ENCODE peak calls at places on chromosomes 12 and 14, in seven cellular contexts. X is prostate gland, W is upper lobe of right lung, S is IMR-90, P is HCT116, F is lower lobe of right lung, I is ascending aorta. Y is an unnamed sample.
A peak's percentile ranks its signal among the peaks of the same experiment; 100 is the strongest.

GRCh38 chr14:91284146-91284790 is 39.8 kb upstream of the GPR68 start:
- DNase-seq in F (peak; percentile 47), S (peak; percentile 71), W (no peak), X (no peak), I (no peak), P (no peak), Y (peak; percentile 42)

GRCh38 chr14:89131004-89131750 is 285.9 kb downstream of the FOXN3 start:
- DNase-seq in I (no peak), S (no peak), X (no peak), W (no peak), P (no peak), F (no peak), Y (peak; percentile 47)

GRCh38 chr12:101698782-101699347 is 1.4 kb downstream of the CHPT1 start:
- DNase-seq in P (no peak), F (no peak), W (no peak), S (peak; percentile 12), I (no peak), X (no peak), Y (no peak)

GRCh38 chr12:68796399-68796798 is 11.6 kb upstream of the MDM2 start:
- DNase-seq in W (no peak), P (no peak), X (no peak), S (no peak), F (no peak), I (no peak), Y (no peak)

GRCh38 chr12:6827982-6828670 is at the start of gene P3H3:
- DNase-seq in X (peak; percentile 33), I (no peak), F (no peak), W (no peak), P (no peak), S (peak; percentile 47), Y (no peak)

GRCh38 chr14:35867280-35867629 is 41.1 kb downstream of the BRMS1L start:
- DNase-seq in F (no peak), I (no peak), S (peak; percentile 5), P (no peak), W (no peak), X (no peak), Y (no peak)

GRCh38 chr14:105357626-105358025 is 40.7 kb upstream of the TEX22 start:
- DNase-seq in X (no peak), P (no peak), F (no peak), I (no peak), S (no peak), W (no peak), Y (no peak)

GRCh38 chr14:70665448-70666363 is 24.0 kb downstream of the TTC9 start:
- DNase-seq in F (peak; percentile 79), W (peak; percentile 75), I (no peak), X (peak; percentile 93), P (peak; percentile 45), S (no peak), Y (no peak)

GRCh38 chr12:96907681-96908163 is 665 bp downstream of the NEDD1 start:
- DNase-seq in I (no peak), W (no peak), P (no peak), X (peak; percentile 15), S (peak; percentile 25), F (no peak), Y (no peak)

GRCh38 chr12:120100630-120101029 is 15.9 kb downstream of the RAB35 start:
- DNase-seq in W (no peak), I (peak; percentile 88), S (peak; percentile 58), F (no peak), P (no peak), X (peak; percentile 29), Y (no peak)

GRCh38 chr12:71183018-71183417 is 25.2 kb upstream of the TSPAN8 start:
- DNase-seq in S (no peak), X (no peak), F (no peak), P (peak; percentile 44), W (no peak), I (no peak), Y (no peak)

GRCh38 chr12:25839470-25839869 is 119.0 kb upstream of the RASSF8 start:
- DNase-seq in S (peak; percentile 70), P (no peak), W (no peak), X (no peak), F (no peak), I (no peak), Y (no peak)

GRCh38 chr14:102592969-102593840 is 756 bp downstream of the RCOR1 start:
- DNase-seq in P (no peak), S (peak; percentile 26), X (peak; percentile 22), F (peak; percentile 72), I (peak; percentile 74), W (peak; percentile 84), Y (no peak)

GRCh38 chr12:93098077-93098476 is 169.0 kb upstream of the EEA1 start:
- DNase-seq in F (peak; percentile 70), P (peak; percentile 63), I (peak; percentile 78), S (peak; percentile 35), X (no peak), W (peak; percentile 65), Y (no peak)

GRCh38 chr12:49026678-49027480 is 8.3 kb upstream of the PRKAG1 start:
- DNase-seq in W (no peak), F (no peak), X (no peak), I (no peak), S (no peak), P (no peak), Y (no peak)

GRCh38 chr14:99643343-99643742 is 1.6 kb upstream of the HHIPL1 start:
- DNase-seq in X (no peak), F (no peak), W (no peak), I (no peak), P (no peak), S (no peak), Y (no peak)

GRCh38 chr14:61460853-61461611 is 139.7 kb downstream of the PRKCH start:
- DNase-seq in I (no peak), W (no peak), S (peak; percentile 26), P (no peak), X (no peak), F (no peak), Y (no peak)

GRCh38 chr12:108352591-108352990 is 13.5 kb upstream of the CMKLR1 start:
- DNase-seq in S (no peak), W (no peak), I (no peak), P (no peak), X (no peak), F (no peak), Y (no peak)

GRCh38 chr12:25585021-25585523 is 32.0 kb upstream of the LMNTD1 start:
- DNase-seq in S (peak; percentile 17), I (peak; percentile 69), F (no peak), W (no peak), X (peak; percentile 79), P (no peak), Y (no peak)

GRCh38 chr12:30694971-30695326 is 720 bp downstream of the IPO8 start:
- DNase-seq in W (peak; percentile 78), I (peak; percentile 72), F (peak; percentile 63), S (peak; percentile 35), X (peak; percentile 30), P (peak; percentile 21), Y (no peak)

GRCh38 chr12:48986720-48987291 is 8.7 kb downstream of the WNT1 start:
- DNase-seq in W (no peak), F (no peak), I (no peak), S (no peak), X (no peak), P (no peak), Y (no peak)

GRCh38 chr14:92088494-92088893 is 17.9 kb downstream of the ATXN3 start:
- DNase-seq in F (no peak), I (no peak), S (no peak), P (no peak), X (peak; percentile 37), W (no peak), Y (no peak)

GRCh38 chr14:73008501-73008900 is 18.4 kb downstream of the ZFYVE1 start:
- DNase-seq in S (peak; percentile 88), X (no peak), W (no peak), I (no peak), P (no peak), F (no peak), Y (peak; percentile 49)

DNA sequence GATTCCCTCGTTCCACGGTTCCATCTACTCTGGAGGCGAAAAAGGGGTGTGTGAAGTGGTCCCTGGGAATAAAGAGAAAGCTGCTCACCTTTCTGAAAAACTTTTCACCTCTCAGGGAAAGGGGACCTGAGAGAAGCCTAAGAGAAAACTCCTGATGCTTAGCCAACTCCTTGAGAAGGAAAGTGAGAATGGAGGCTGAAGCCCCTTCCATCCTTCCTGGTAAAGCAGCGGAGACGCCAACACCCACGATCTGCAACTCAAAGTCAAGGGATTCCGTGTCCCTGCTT is 110.0 kb downstream of the ARF6 start:
- DNase-seq in W (no peak), F (no peak), S (no peak), I (no peak), X (no peak), P (no peak), Y (no peak)
- H3K4me3 ChIP-seq in W (peak overlapping the region; percentile 64), F (peak overlapping the region; percentile 59), S (peak overlapping the region; percentile 44), I (peak overlapping the region; percentile 69), X (peak overlapping the region; percentile 52), P (peak overlapping the region; percentile 63), Y (peak overlapping the region; percentile 46)

GRCh38 chr14:77324816-77325745 is 4.2 kb downstream of the GSTZ1 start:
- DNase-seq in X (no peak), P (no peak), I (no peak), F (no peak), W (no peak), S (no peak), Y (no peak)
- H3K36me3 ChIP-seq in X (no peaks in the 10 kb centered on the region), P (no peaks in the 10 kb centered on the region), I (no peaks in the 10 kb centered on the region), F (no peaks in the 10 kb centered on the region), W (no peaks in the 10 kb centered on the region), S (no peaks in the 10 kb centered on the region), Y (no peaks in the 10 kb centered on the region)

GRCh38 chr12:110278137-110278536 is 2.9 kb upstream of the ATP2A2 start:
- DNase-seq in P (no peak), X (no peak), F (no peak), I (no peak), S (no peak), W (no peak), Y (no peak)
- H3K4me3 ChIP-seq in P (no peak overlapping the region), X (no peak overlapping the region), F (no peak overlapping the region), I (peak overlapping the region; percentile 19), S (no peak overlapping the region), W (no peak overlapping the region), Y (no peak overlapping the region)

GRCh38 chr14:39085933-39086332 is 17.1 kb downstream of the SEC23A start:
- DNase-seq in S (peak; percentile 31), I (no peak), P (no peak), F (no peak), X (no peak), W (no peak), Y (no peak)
- H3K36me3 ChIP-seq in S (peaks cover 41% of the 10 kb centered on the region), I (peaks cover 86% of the 10 kb centered on the region), P (peaks cover 24% of the 10 kb centered on the region), F (peaks cover 97% of the 10 kb centered on the region), X (peaks cover 4% of the 10 kb centered on the region), W (peaks cover 99% of the 10 kb centered on the region), Y (peaks cover 15% of the 10 kb centered on the region)